ENCODE peak calls at places on chromosome 11, in four cellular contexts. Q, R, Y and Z are unnamed samples.

GRCh38 chr11:33376331-33377099 is 119.3 kb downstream of the HIPK3 start:
- DNase-seq in Q (no peak), R (peak), Y (peak), Z (no peak)

GRCh38 chr11:69380921-69381581 is 87.1 kb downstream of the MYEOV start:
- DNase-seq in Q (no peak), R (no peak), Y (no peak), Z (no peak)

GRCh38 chr11:2741377-2742131 is 41.8 kb upstream of the KCNQ1OT1 start:
- DNase-seq in Q (peak), R (no peak), Y (no peak), Z (peak)

GRCh38 chr11:7442588-7443215 is 42.6 kb upstream of the OLFML1 start:
- DNase-seq in Q (peak), R (peak), Y (peak), Z (no peak)

GRCh38 chr11:30729187-30729713 is 143.1 kb upstream of the MPPED2 start:
- DNase-seq in Q (no peak), R (no peak), Y (no peak), Z (no peak)

GRCh38 chr11:5196731-5197130 is 3.8 kb downstream of the OR51V1 start:
- DNase-seq in Q (peak), R (no peak), Y (no peak), Z (no peak)

GRCh38 chr11:112410325-112410724 is 149.7 kb upstream of the PLET1 start:
- DNase-seq in Q (no peak), R (no peak), Y (no peak), Z (no peak)

GRCh38 chr11:20438637-20439036 is 51.1 kb downstream of the PRMT3 start:
- DNase-seq in Q (no peak), R (no peak), Y (no peak), Z (no peak)

GRCh38 chr11:74226907-74227306 is 55.8 kb downstream of the PPME1 start:
- DNase-seq in Q (no peak), R (no peak), Y (no peak), Z (no peak)

GRCh38 chr11:724063-724732 is 18.2 kb downstream of the EPS8L2 start:
- DNase-seq in Q (no peak), R (no peak), Y (no peak), Z (no peak)

GRCh38 chr11:118883368-118884071 is at the start of gene CXCR5:
- DNase-seq in Q (peak), R (no peak), Y (peak), Z (no peak)

GRCh38 chr11:6319879-6320410 is 356 bp downstream of the CAVIN3 start:
- DNase-seq in Q (peak), R (peak), Y (peak), Z (peak)

GRCh38 chr11:96103102-96103501 is 179.2 kb upstream of the MTMR2 start:
- DNase-seq in Q (peak), R (no peak), Y (no peak), Z (no peak)

GRCh38 chr11:127066426-127067090 is 66.0 kb upstream of the KIRREL3 start:
- DNase-seq in Q (no peak), R (no peak), Y (no peak), Z (peak)

GRCh38 chr11:62020661-62021060 is 53.2 kb upstream of the FTH1 start:
- DNase-seq in Q (no peak), R (no peak), Y (no peak), Z (no peak)

GRCh38 chr11:120925944-120926343 is 98.0 kb upstream of the TBCEL start:
- DNase-seq in Q (no peak), R (no peak), Y (no peak), Z (no peak)

GRCh38 chr11:123217897-123218296 is 22.8 kb upstream of the CLMP start:
- DNase-seq in Q (no peak), R (no peak), Y (no peak), Z (no peak)

GRCh38 chr11:133081730-133082452 is 450.4 kb downstream of the OPCML start:
- DNase-seq in Q (no peak), R (peak), Y (no peak), Z (no peak)

GRCh38 chr11:17258670-17259069 is 17.9 kb upstream of the NUCB2 start:
- DNase-seq in Q (no peak), R (no peak), Y (no peak), Z (no peak)

GRCh38 chr11:11985016-11985715 is 23.3 kb downstream of the DKK3 start:
- DNase-seq in Q (peak), R (no peak), Y (no peak), Z (no peak)

GRCh38 chr11:68338041-68338800 is 25.8 kb downstream of the LRP5 start:
- DNase-seq in Q (peak), R (no peak), Y (no peak), Z (peak)

GRCh38 chr11:23540101-23540561 is 679.9 kb upstream of the CCDC179 start:
- DNase-seq in Q (peak), R (peak), Y (no peak), Z (no peak)

GRCh38 chr11:115301029-115301428 is 203.2 kb downstream of the CADM1 start:
- DNase-seq in Q (peak), R (no peak), Y (no peak), Z (no peak)

GRCh38 chr11:35579557-35580396 is 38.5 kb upstream of the FJX1 start:
- DNase-seq in Q (peak), R (no peak), Y (no peak), Z (peak)

GRCh38 chr11:10855295-10855694 is 2.6 kb downstream of the ZBED5 start:
- DNase-seq in Q (no peak), R (no peak), Y (no peak), Z (no peak)

GRCh38 chr11:73652046-73652730 is 5.8 kb downstream of the PLEKHB1 start:
- DNase-seq in Q (no peak), R (peak), Y (peak), Z (no peak)

GRCh38 chr11:34197256-34197655 is 91.8 kb downstream of the NAT10 start:
- DNase-seq in Q (no peak), R (no peak), Y (no peak), Z (no peak)

DNA sequence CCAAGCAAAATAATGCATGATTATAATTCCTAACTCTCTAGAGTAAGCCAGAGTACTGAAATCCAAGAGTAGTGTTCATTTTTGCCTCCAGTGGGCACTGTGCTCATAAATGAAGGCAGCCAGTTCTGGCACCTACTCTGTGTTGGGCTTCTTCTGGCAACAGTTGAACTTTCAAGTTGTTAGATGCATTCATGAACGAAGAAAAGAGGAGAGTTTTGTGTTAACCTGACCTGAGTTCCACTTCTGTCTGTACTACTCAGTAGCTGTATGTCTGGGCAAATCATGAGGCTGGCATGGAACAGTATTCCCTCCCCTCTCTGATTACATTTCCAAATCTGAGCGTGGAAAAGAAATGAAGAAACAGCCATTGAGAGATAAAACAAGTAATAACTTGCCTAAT is 20.3 kb upstream of the TENM4 start:
- DNase-seq in Q (peak), R (peak), Y (no peak), Z (no peak)
- TF ChIP-seq CTCF in Q (peak), R (peak), Y (peak), Z (peak)

DNA sequence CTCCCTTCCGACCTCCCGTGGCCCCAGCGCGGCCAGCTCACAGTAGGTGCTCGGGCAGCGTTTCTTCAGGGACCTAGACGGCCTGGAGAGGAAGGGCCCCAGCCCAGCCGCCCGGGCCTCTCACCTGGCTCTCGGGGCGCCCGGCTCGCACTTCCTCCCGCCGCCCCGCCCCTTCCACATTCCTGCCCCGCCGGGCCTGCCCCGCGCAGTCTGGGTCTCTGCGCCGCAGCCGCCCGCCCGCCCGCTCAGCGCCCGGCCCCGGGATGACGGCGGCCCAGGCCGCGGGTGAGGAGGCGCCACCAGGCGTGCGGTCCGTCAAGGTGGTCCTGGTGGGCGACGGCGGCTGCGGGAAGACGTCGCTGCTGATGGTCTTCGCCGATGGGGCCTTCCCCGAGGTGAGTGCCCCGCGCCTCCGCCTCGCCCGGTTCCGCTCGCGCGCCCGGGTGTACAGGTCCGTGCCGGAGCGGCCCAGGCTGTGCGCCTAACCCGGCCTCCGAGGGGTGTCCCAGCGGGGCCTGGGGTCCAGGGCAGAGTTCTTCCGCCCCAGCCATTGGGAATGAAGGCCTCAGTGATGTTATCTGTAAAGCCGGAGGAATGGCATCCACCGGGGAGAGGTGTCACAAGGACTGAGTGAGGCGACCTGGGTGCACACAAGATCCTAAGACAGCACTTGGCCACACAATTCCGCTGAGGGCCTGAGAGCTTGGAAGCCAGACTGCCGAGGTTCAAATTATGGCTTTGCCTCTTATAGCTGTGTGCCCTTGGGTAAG is at the start of gene RHOD:
- DNase-seq in Q (no peak), R (peak), Y (no peak), Z (no peak)
- H3K4me3 ChIP-seq in Q (peak), R (peak), Y (peak), Z (peak)

DNA sequence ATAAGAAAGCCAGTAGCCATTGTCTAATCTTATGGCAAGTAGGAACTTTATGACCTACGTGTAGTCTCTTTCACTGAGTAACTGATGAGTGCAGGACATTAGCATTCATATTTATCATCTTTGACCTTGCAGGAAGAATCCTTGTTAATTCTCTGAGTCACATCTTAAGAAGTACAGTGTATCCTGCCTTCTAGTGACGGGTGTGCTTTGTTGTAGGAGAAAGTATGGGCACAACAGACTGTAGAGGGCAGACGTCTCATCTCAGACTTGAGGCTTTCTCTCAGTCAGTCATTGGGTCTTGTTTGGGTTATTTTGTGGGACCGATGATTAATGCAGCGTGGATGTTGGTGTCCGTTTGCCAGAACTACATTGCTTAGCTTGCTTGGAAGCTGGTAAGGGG is 6.8 kb downstream of the RNF214 start:
- DNase-seq in Q (peak), R (no peak), Y (no peak), Z (peak)
- TF ChIP-seq CTCF in Q (peak), R (no peak), Y (no peak), Z (peak)

DNA sequence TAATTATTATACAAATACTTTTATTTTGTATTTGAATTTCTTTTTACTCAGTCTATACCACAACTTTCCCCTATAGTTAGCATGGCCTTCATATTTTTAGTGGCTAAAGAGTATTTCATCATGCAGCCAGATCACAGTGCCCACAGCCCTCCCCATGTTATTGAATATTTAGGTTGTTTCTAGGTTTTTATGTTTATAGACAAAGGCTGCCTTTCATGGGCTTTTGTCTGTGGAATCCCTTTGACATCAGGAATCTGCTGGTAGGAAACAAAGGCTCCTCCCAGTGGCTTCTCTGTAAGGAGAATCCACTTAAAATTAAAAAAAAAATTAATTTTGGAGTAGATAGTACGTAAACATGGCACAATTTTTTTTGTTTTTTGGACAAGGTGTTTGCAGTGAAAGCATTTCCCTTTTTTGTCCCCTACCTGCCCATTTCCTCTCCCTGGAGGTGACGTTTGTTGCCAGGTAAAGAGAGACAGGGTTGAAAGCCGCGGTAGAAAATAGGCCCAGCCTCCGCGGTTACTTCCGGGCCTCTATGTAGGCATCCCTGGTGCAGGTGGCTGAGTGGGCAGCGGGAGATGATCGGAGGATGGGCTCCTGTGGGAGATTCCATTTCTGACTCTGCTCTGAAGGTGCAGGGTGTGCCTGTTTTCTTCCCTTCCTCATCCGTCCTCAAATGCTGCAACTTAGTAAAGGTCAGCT is 82.2 kb upstream of the OR4B1 start:
- DNase-seq in Q (no peak), R (peak), Y (no peak), Z (no peak)
- H3K4me3 ChIP-seq in Q (no peak), R (no peak), Y (no peak), Z (no peak)

GRCh38 chr11:47147250-47147649 is 29.4 kb downstream of the ARFGAP2 start:
- DNase-seq in Q (no peak), R (no peak), Y (no peak), Z (no peak)

GRCh38 chr11:47148903-47149535 is 27.7 kb downstream of the ARFGAP2 start:
- DNase-seq in Q (peak), R (no peak), Y (no peak), Z (no peak)

GRCh38 chr11:47152126-47152952 is 24.3 kb downstream of the ARFGAP2 start:
- DNase-seq in Q (peak), R (no peak), Y (no peak), Z (no peak)

GRCh38 chr11:47148274-47148673 is 28.4 kb downstream of the ARFGAP2 start:
- DNase-seq in Q (no peak), R (no peak), Y (no peak), Z (no peak)

GRCh38 chr11:47149781-47150180 is 26.9 kb downstream of the ARFGAP2 start:
- DNase-seq in Q (no peak), R (no peak), Y (no peak), Z (no peak)
- TF ChIP-seq CTCF in Q (no peak), R (no peak), Y (no peak), Z (no peak)